ENCODE peak calls at places on chromosomes 6 and 20, in eight cellular contexts. One of them, this sample, is unnamed.

GRCh38 chr20:20450461-20451027 is 82.6 kb downstream of the INSM1 start:
- DNase-seq in neural crest cell: no peak
- DNase-seq in foreskin melanocyte: no peak
- DNase-seq in activated CD4-positive, alpha-beta T cell treated with anti-CD3 and anti-CD28 coated beads for 1 hour: no peak
- DNase-seq in activated CD8-positive, alpha-beta memory T cell treated with anti-CD3 and anti-CD28 coated beads, Interleukin-2, amount 50 U/mL, for 4 hours: no peak
- DNase-seq in transverse colon: no peak
- DNase-seq in mucosa of gallbladder: no peak
- DNase-seq in A172: peak; percentile 30
- DNase-seq in this sample: no peak

GRCh38 chr6:163579880-163580295 is 165.4 kb downstream of the QKI start:
- DNase-seq in neural crest cell: no peak
- DNase-seq in foreskin melanocyte: no peak
- DNase-seq in activated CD4-positive, alpha-beta T cell treated with anti-CD3 and anti-CD28 coated beads for 1 hour: no peak
- DNase-seq in activated CD8-positive, alpha-beta memory T cell treated with anti-CD3 and anti-CD28 coated beads, Interleukin-2, amount 50 U/mL, for 4 hours: no peak
- DNase-seq in transverse colon: no peak
- DNase-seq in mucosa of gallbladder: no peak
- DNase-seq in A172: peak; percentile 5
- DNase-seq in this sample: no peak

GRCh38 chr6:34447381-34447780 is 18.5 kb upstream of the PACSIN1 start:
- DNase-seq in neural crest cell: no peak
- DNase-seq in foreskin melanocyte: no peak
- DNase-seq in activated CD4-positive, alpha-beta T cell treated with anti-CD3 and anti-CD28 coated beads for 1 hour: no peak
- DNase-seq in activated CD8-positive, alpha-beta memory T cell treated with anti-CD3 and anti-CD28 coated beads, Interleukin-2, amount 50 U/mL, for 4 hours: no peak
- DNase-seq in transverse colon: no peak
- DNase-seq in mucosa of gallbladder: no peak
- DNase-seq in A172: no peak
- DNase-seq in this sample: no peak

GRCh38 chr6:79872303-79872702 is 75.0 kb downstream of the ELOVL4 start:
- DNase-seq in neural crest cell: no peak
- DNase-seq in foreskin melanocyte: no peak
- DNase-seq in activated CD4-positive, alpha-beta T cell treated with anti-CD3 and anti-CD28 coated beads for 1 hour: no peak
- DNase-seq in activated CD8-positive, alpha-beta memory T cell treated with anti-CD3 and anti-CD28 coated beads, Interleukin-2, amount 50 U/mL, for 4 hours: no peak
- DNase-seq in transverse colon: no peak
- DNase-seq in mucosa of gallbladder: no peak
- DNase-seq in A172: no peak
- DNase-seq in this sample: no peak

GRCh38 chr20:40276291-40276690 is 412.7 kb downstream of the MAFB start:
- DNase-seq in neural crest cell: no peak
- DNase-seq in foreskin melanocyte: no peak
- DNase-seq in activated CD4-positive, alpha-beta T cell treated with anti-CD3 and anti-CD28 coated beads for 1 hour: no peak
- DNase-seq in activated CD8-positive, alpha-beta memory T cell treated with anti-CD3 and anti-CD28 coated beads, Interleukin-2, amount 50 U/mL, for 4 hours: no peak
- DNase-seq in transverse colon: no peak
- DNase-seq in mucosa of gallbladder: no peak
- DNase-seq in A172: no peak
- DNase-seq in this sample: no peak

GRCh38 chr6:10424005-10424404 is 9.1 kb upstream of the TFAP2A start:
- DNase-seq in neural crest cell: no peak
- DNase-seq in foreskin melanocyte: no peak
- DNase-seq in activated CD4-positive, alpha-beta T cell treated with anti-CD3 and anti-CD28 coated beads for 1 hour: no peak
- DNase-seq in activated CD8-positive, alpha-beta memory T cell treated with anti-CD3 and anti-CD28 coated beads, Interleukin-2, amount 50 U/mL, for 4 hours: no peak
- DNase-seq in transverse colon: no peak
- DNase-seq in mucosa of gallbladder: no peak
- DNase-seq in A172: no peak
- DNase-seq in this sample: no peak

GRCh38 chr6:77015350-77015749 is 447.9 kb downstream of the HTR1B start:
- DNase-seq in neural crest cell: no peak
- DNase-seq in foreskin melanocyte: peak; percentile 8
- DNase-seq in activated CD4-positive, alpha-beta T cell treated with anti-CD3 and anti-CD28 coated beads for 1 hour: no peak
- DNase-seq in activated CD8-positive, alpha-beta memory T cell treated with anti-CD3 and anti-CD28 coated beads, Interleukin-2, amount 50 U/mL, for 4 hours: no peak
- DNase-seq in transverse colon: no peak
- DNase-seq in mucosa of gallbladder: no peak
- DNase-seq in A172: peak; percentile 37
- DNase-seq in this sample: no peak

GRCh38 chr6:31945507-31946369 is at the start of gene CFB:
- DNase-seq in neural crest cell: no peak
- DNase-seq in foreskin melanocyte: no peak
- DNase-seq in activated CD4-positive, alpha-beta T cell treated with anti-CD3 and anti-CD28 coated beads for 1 hour: no peak
- DNase-seq in activated CD8-positive, alpha-beta memory T cell treated with anti-CD3 and anti-CD28 coated beads, Interleukin-2, amount 50 U/mL, for 4 hours: no peak
- DNase-seq in transverse colon: peak; percentile 87
- DNase-seq in mucosa of gallbladder: peak; percentile 91
- DNase-seq in A172: peak; percentile 84
- DNase-seq in this sample: no peak

GRCh38 chr20:41411458-41411857 is 44.8 kb upstream of the EMILIN3 start:
- DNase-seq in neural crest cell: no peak
- DNase-seq in foreskin melanocyte: peak; percentile 21
- DNase-seq in activated CD4-positive, alpha-beta T cell treated with anti-CD3 and anti-CD28 coated beads for 1 hour: no peak
- DNase-seq in activated CD8-positive, alpha-beta memory T cell treated with anti-CD3 and anti-CD28 coated beads, Interleukin-2, amount 50 U/mL, for 4 hours: no peak
- DNase-seq in transverse colon: no peak
- DNase-seq in mucosa of gallbladder: no peak
- DNase-seq in A172: no peak
- DNase-seq in this sample: no peak

GRCh38 chr6:153503810-153504209 is 372.7 kb upstream of the RGS17 start:
- DNase-seq in neural crest cell: no peak
- DNase-seq in foreskin melanocyte: no peak
- DNase-seq in activated CD4-positive, alpha-beta T cell treated with anti-CD3 and anti-CD28 coated beads for 1 hour: no peak
- DNase-seq in activated CD8-positive, alpha-beta memory T cell treated with anti-CD3 and anti-CD28 coated beads, Interleukin-2, amount 50 U/mL, for 4 hours: no peak
- DNase-seq in transverse colon: no peak
- DNase-seq in mucosa of gallbladder: no peak
- DNase-seq in A172: peak; percentile 4
- DNase-seq in this sample: no peak

GRCh38 chr6:3410385-3411360 is 46.2 kb downstream of the SLC22A23 start:
- DNase-seq in neural crest cell: peak; percentile 80
- DNase-seq in foreskin melanocyte: peak; percentile 28
- DNase-seq in activated CD4-positive, alpha-beta T cell treated with anti-CD3 and anti-CD28 coated beads for 1 hour: peak; percentile 49
- DNase-seq in activated CD8-positive, alpha-beta memory T cell treated with anti-CD3 and anti-CD28 coated beads, Interleukin-2, amount 50 U/mL, for 4 hours: peak; percentile 61
- DNase-seq in transverse colon: peak; percentile 73
- DNase-seq in mucosa of gallbladder: peak; percentile 53
- DNase-seq in A172: peak; percentile 60
- DNase-seq in this sample: peak; percentile 60

GRCh38 chr6:111711476-111711875 is 105.8 kb upstream of the TRAF3IP2 start:
- DNase-seq in neural crest cell: peak; percentile 44
- DNase-seq in foreskin melanocyte: no peak
- DNase-seq in activated CD4-positive, alpha-beta T cell treated with anti-CD3 and anti-CD28 coated beads for 1 hour: no peak
- DNase-seq in activated CD8-positive, alpha-beta memory T cell treated with anti-CD3 and anti-CD28 coated beads, Interleukin-2, amount 50 U/mL, for 4 hours: no peak
- DNase-seq in transverse colon: peak; percentile 54
- DNase-seq in mucosa of gallbladder: no peak
- DNase-seq in A172: no peak
- DNase-seq in this sample: no peak

GRCh38 chr6:5108068-5108467 is 22.9 kb downstream of the PPP1R3G start:
- DNase-seq in neural crest cell: no peak
- DNase-seq in foreskin melanocyte: no peak
- DNase-seq in activated CD4-positive, alpha-beta T cell treated with anti-CD3 and anti-CD28 coated beads for 1 hour: no peak
- DNase-seq in activated CD8-positive, alpha-beta memory T cell treated with anti-CD3 and anti-CD28 coated beads, Interleukin-2, amount 50 U/mL, for 4 hours: no peak
- DNase-seq in transverse colon: no peak
- DNase-seq in mucosa of gallbladder: no peak
- DNase-seq in A172: no peak
- DNase-seq in this sample: no peak

GRCh38 chr6:120545353-120545752 is 788.9 kb downstream of the TBC1D32 start:
- DNase-seq in neural crest cell: no peak
- DNase-seq in foreskin melanocyte: no peak
- DNase-seq in activated CD4-positive, alpha-beta T cell treated with anti-CD3 and anti-CD28 coated beads for 1 hour: no peak
- DNase-seq in activated CD8-positive, alpha-beta memory T cell treated with anti-CD3 and anti-CD28 coated beads, Interleukin-2, amount 50 U/mL, for 4 hours: no peak
- DNase-seq in transverse colon: no peak
- DNase-seq in mucosa of gallbladder: no peak
- DNase-seq in A172: no peak
- DNase-seq in this sample: no peak

GRCh38 chr6:30411515-30412207 is 66.7 kb downstream of the RPP21 start:
- DNase-seq in neural crest cell: peak; percentile 55
- DNase-seq in foreskin melanocyte: peak; percentile 38
- DNase-seq in activated CD4-positive, alpha-beta T cell treated with anti-CD3 and anti-CD28 coated beads for 1 hour: peak; percentile 34
- DNase-seq in activated CD8-positive, alpha-beta memory T cell treated with anti-CD3 and anti-CD28 coated beads, Interleukin-2, amount 50 U/mL, for 4 hours: peak; percentile 71
- DNase-seq in transverse colon: peak; percentile 65
- DNase-seq in mucosa of gallbladder: peak; percentile 38
- DNase-seq in A172: peak; percentile 47
- DNase-seq in this sample: peak; percentile 52

GRCh38 chr20:40637176-40637575 is 51.9 kb downstream of the MAFB start:
- DNase-seq in neural crest cell: no peak
- DNase-seq in foreskin melanocyte: no peak
- DNase-seq in activated CD4-positive, alpha-beta T cell treated with anti-CD3 and anti-CD28 coated beads for 1 hour: no peak
- DNase-seq in activated CD8-positive, alpha-beta memory T cell treated with anti-CD3 and anti-CD28 coated beads, Interleukin-2, amount 50 U/mL, for 4 hours: no peak
- DNase-seq in transverse colon: no peak
- DNase-seq in mucosa of gallbladder: no peak
- DNase-seq in A172: no peak
- DNase-seq in this sample: no peak

GRCh38 chr20:61295726-61296628 is 43.9 kb downstream of the CDH4 start:
- DNase-seq in neural crest cell: no peak
- DNase-seq in foreskin melanocyte: no peak
- DNase-seq in activated CD4-positive, alpha-beta T cell treated with anti-CD3 and anti-CD28 coated beads for 1 hour: no peak
- DNase-seq in activated CD8-positive, alpha-beta memory T cell treated with anti-CD3 and anti-CD28 coated beads, Interleukin-2, amount 50 U/mL, for 4 hours: no peak
- DNase-seq in transverse colon: no peak
- DNase-seq in mucosa of gallbladder: no peak
- DNase-seq in A172: peak; percentile 58
- DNase-seq in this sample: no peak

GRCh38 chr20:24040896-24041459 is 52.4 kb upstream of the GGTLC1 start:
- DNase-seq in neural crest cell: no peak
- DNase-seq in foreskin melanocyte: no peak
- DNase-seq in activated CD4-positive, alpha-beta T cell treated with anti-CD3 and anti-CD28 coated beads for 1 hour: no peak
- DNase-seq in activated CD8-positive, alpha-beta memory T cell treated with anti-CD3 and anti-CD28 coated beads, Interleukin-2, amount 50 U/mL, for 4 hours: no peak
- DNase-seq in transverse colon: no peak
- DNase-seq in mucosa of gallbladder: no peak
- DNase-seq in A172: no peak
- DNase-seq in this sample: no peak

GRCh38 chr6:157229733-157230132 is 93.6 kb downstream of the TMEM242 start:
- DNase-seq in neural crest cell: no peak
- DNase-seq in foreskin melanocyte: no peak
- DNase-seq in activated CD4-positive, alpha-beta T cell treated with anti-CD3 and anti-CD28 coated beads for 1 hour: no peak
- DNase-seq in activated CD8-positive, alpha-beta memory T cell treated with anti-CD3 and anti-CD28 coated beads, Interleukin-2, amount 50 U/mL, for 4 hours: no peak
- DNase-seq in transverse colon: peak; percentile 66
- DNase-seq in mucosa of gallbladder: no peak
- DNase-seq in A172: no peak
- DNase-seq in this sample: no peak